ENCODE peak calls at places on chromosomes 13 and 19, in seven cellular contexts. M is GM12878, Y is nephron progenitor cell, A is breast epithelium, D is astrocyte of the cerebellum, O is fibroblast of pulmonary artery, K is lung. P is an unnamed sample.

GRCh38 chr19:49091391-49092038 is 6.3 kb downstream of the SNRNP70 start:
- DNase-seq in D (no peak), Y (no peak), K (no peak), O (no peak), M (no peak), A (no peak), P (peak; percentile 31)

GRCh38 chr19:34430738-34431625 is 2.8 kb downstream of the UBA2 start:
- DNase-seq in Y (peak; percentile 20), D (peak; percentile 20), O (peak; percentile 70), K (no peak), A (no peak), M (no peak), P (peak; percentile 63)

GRCh38 chr13:111976474-111977183 is 90.3 kb upstream of the SOX1 start:
- DNase-seq in Y (no peak), D (no peak), M (no peak), K (no peak), A (no peak), O (no peak), P (no peak)

GRCh38 chr13:92044351-92044750 is 645.9 kb downstream of the GPC5 start:
- DNase-seq in D (no peak), A (no peak), K (no peak), M (no peak), Y (no peak), O (no peak), P (no peak)

GRCh38 chr13:33617055-33617454 is 200.9 kb upstream of the RFC3 start:
- DNase-seq in K (no peak), A (no peak), O (no peak), M (no peak), Y (no peak), D (no peak), P (no peak)

GRCh38 chr13:26956532-26957142 is 196.1 kb upstream of the GPR12 start:
- DNase-seq in A (no peak), K (no peak), D (no peak), M (no peak), Y (no peak), O (no peak), P (no peak)

GRCh38 chr19:13843104-13843921 is 33.6 kb upstream of the NANOS3 start:
- DNase-seq in O (peak; percentile 71), Y (peak; percentile 56), M (no peak), K (peak; percentile 42), A (peak; percentile 92), D (no peak), P (no peak)

GRCh38 chr19:41217741-41218140 is 1.3 kb upstream of the AXL start:
- DNase-seq in D (no peak), M (no peak), Y (no peak), A (no peak), K (no peak), O (no peak), P (no peak)

GRCh38 chr13:23159587-23160240 is 21.1 kb upstream of the SGCG start:
- DNase-seq in Y (peak; percentile 52), K (no peak), M (no peak), A (no peak), D (no peak), O (no peak), P (no peak)

GRCh38 chr19:32450217-32450616 is 44.6 kb downstream of the DPY19L3 start:
- DNase-seq in K (no peak), A (no peak), Y (no peak), D (no peak), M (no peak), O (no peak), P (no peak)

GRCh38 chr13:99863789-99864626 is 107.6 kb downstream of the ZIC5 start:
- DNase-seq in D (no peak), O (no peak), A (no peak), M (no peak), K (no peak), Y (no peak), P (no peak)

GRCh38 chr13:23399254-23399796 is 34.2 kb downstream of the SACS start:
- DNase-seq in A (no peak), K (no peak), D (no peak), M (no peak), O (no peak), Y (no peak), P (no peak)

DNA sequence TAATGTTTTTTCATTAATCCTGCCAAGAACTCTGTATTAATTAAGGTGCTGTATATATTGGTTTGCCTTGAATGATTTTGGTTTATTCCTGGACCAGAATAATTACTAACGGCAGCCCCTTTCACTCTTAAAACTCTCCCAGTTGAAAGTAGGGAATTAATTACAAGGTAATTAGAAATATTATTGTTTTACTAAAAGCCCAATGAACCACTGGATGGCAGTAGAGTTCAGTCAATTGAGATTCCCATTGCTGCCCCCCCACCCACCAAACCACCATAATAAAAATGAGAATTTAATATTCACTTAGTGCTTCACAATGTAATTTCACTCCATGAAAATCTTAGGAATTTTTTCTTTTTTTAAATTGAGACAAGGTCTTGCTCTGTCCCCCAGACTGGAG is 13.7 kb downstream of the WBP4 start:
- DNase-seq in M (no peak), O (peak; percentile 67), Y (peak; percentile 26), D (peak; percentile 20), K (no peak), A (no peak), P (peak; percentile 40)
- TF ChIP-seq CTCF in M (peak; percentile 36), O (peak; percentile 57), Y (peak; percentile 44), D (peak; percentile 40), K (peak; percentile 25), A (peak; percentile 70), P (peak; percentile 54)

GRCh38 chr19:57075125-57075524 is 44.7 kb upstream of the USP29 start:
- DNase-seq in A (no peak), M (no peak), O (no peak), Y (no peak), D (no peak), K (no peak), P (no peak)
- TF ChIP-seq CTCF in A (no peak), M (no peak), O (no peak), Y (no peak), D (no peak), K (no peak), P (no peak)

GRCh38 chr19:55809381-55810058 is 22.3 kb downstream of the NLRP11 start:
- DNase-seq in Y (peak; percentile 8), D (no peak), O (peak; percentile 53), K (peak; percentile 38), A (no peak), M (no peak), P (peak; percentile 78)
- TF ChIP-seq CTCF in Y (peak; percentile 9), D (no peak), O (peak; percentile 23), K (peak; percentile 4), A (no peak), M (peak; percentile 53), P (peak; percentile 75)

GRCh38 chr13:113460064-113460555 is 6.8 kb upstream of the ADPRHL1 start:
- DNase-seq in K (no peak), Y (no peak), D (no peak), A (no peak), M (no peak), O (no peak), P (no peak)
- TF ChIP-seq CTCF in K (no peak), Y (no peak), D (no peak), A (no peak), M (no peak), O (no peak), P (no peak)

DNA sequence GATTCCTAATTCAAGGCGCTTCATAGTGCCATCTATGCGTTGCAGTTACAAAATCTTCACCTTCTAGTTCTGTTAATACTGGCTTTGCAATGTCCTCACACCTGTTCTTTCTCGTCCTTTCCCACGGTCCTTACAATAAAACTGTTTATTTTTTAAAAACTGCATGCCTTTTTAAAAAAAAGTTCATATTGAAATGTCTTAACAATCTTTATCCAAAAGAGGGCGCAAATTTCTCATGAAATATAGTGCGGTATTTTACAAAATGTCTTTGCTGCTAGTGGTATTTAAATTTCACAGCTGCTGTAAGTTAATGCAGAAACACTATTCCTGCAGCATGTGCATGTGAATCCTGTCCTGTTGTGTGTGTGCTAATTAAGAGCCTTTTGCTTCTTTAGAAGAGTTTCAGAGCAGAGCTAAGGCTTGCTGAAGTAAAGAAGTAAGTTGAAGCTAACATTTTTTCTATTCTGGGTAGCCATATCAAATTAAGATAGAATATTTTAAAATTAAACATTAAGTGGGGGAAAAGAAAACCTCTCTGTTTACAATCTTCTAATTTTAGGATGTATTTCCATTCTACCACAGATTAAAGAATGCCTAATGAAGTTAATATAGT is 15.8 kb upstream of the CLDN10 start:
- DNase-seq in K (no peak), A (no peak), O (peak; percentile 63), Y (no peak), M (no peak), D (no peak), P (no peak)
- TF ChIP-seq CTCF in K (no peak), A (peak; percentile 19), O (peak; percentile 45), Y (peak; percentile 36), M (peak; percentile 34), D (peak; percentile 27), P (peak; percentile 43)

DNA sequence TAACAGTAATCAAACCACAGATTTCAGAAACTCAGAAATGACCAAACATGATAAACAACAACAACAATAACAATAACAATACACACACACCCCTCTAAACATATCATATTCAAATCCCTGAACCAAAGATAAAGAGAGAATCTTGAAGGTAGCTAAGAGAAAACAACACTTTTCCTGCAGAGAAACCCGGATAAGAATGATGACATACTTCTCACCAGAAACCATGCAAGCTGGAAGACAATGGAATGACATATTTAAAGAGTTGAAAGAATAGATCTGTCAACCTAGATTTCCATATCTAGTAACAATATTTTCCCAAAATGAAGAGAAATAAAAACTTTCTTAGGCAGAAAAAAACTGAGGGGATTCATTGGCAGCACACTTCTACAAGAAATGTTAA is 138.1 kb downstream of the LIG4 start:
- DNase-seq in A (no peak), K (no peak), Y (no peak), D (no peak), M (no peak), O (no peak), P (no peak)
- TF ChIP-seq CTCF in A (no peak), K (no peak), Y (no peak), D (no peak), M (no peak), O (no peak), P (no peak)

GRCh38 chr19:11401808-11402543 is 17.1 kb downstream of the RGL3 start:
- DNase-seq in O (no peak), Y (no peak), M (no peak), D (no peak), A (no peak), K (no peak), P (no peak)

GRCh38 chr19:11408591-11408990 is 10.5 kb downstream of the RGL3 start:
- DNase-seq in M (no peak), K (no peak), A (no peak), D (no peak), Y (no peak), O (no peak), P (no peak)

GRCh38 chr19:11410682-11411081 is 8.4 kb downstream of the RGL3 start:
- DNase-seq in M (no peak), O (peak; percentile 11), D (no peak), Y (no peak), K (no peak), A (no peak), P (no peak)

GRCh38 chr19:11404588-11405258 is 14.4 kb downstream of the RGL3 start:
- DNase-seq in O (no peak), Y (no peak), K (no peak), A (no peak), M (no peak), D (no peak), P (no peak)

GRCh38 chr19:11405846-11406643 is 13.1 kb downstream of the RGL3 start:
- DNase-seq in A (no peak), D (no peak), K (no peak), M (no peak), Y (peak; percentile 61), O (peak; percentile 56), P (peak; percentile 70)
- TF ChIP-seq CTCF in A (no peak), D (peak; percentile 43), K (no peak), M (peak; percentile 11), Y (no peak), O (peak; percentile 41), P (no peak)

P was measured in activated CD8-positive, alpha-beta T cell treated with anti-CD3 and anti-CD28 coated beads for 36 hours.